ENCODE peak calls at places on chromosomes 5 and 9, in four cellular contexts. T is A549, F is K562, S is HepG2. I is an unnamed sample.
A peak's percentile ranks its signal among the peaks of the same experiment; 100 is the strongest.

GRCh38 chr9:133990366-133991210 is 1.5 kb downstream of the VAV2 start:
- DNase-seq in T (peak; percentile 46), S (peak; percentile 93), F (no peak), I (peak; percentile 29)

GRCh38 chr5:15034379-15034778 is 162.8 kb upstream of the ANKH start:
- DNase-seq in S (no peak), F (no peak), T (no peak), I (no peak)

GRCh38 chr9:124311283-124311682 is 53.5 kb downstream of the NEK6 start:
- DNase-seq in F (no peak), S (no peak), T (no peak), I (peak; percentile 53)

GRCh38 chr5:109701779-109702178 is 12.1 kb downstream of the MAN2A1 start:
- DNase-seq in S (no peak), F (peak; percentile 37), T (no peak), I (no peak)

GRCh38 chr5:94777163-94777885 is 158.9 kb downstream of the SLF1 start:
- DNase-seq in T (no peak), F (no peak), S (no peak), I (no peak)

GRCh38 chr9:91427873-91428272 is 4.2 kb upstream of the NFIL3 start:
- DNase-seq in T (no peak), F (no peak), S (peak; percentile 36), I (no peak)

GRCh38 chr9:123866497-123866896 is 63.4 kb downstream of the DENND1A start:
- DNase-seq in T (no peak), S (no peak), F (no peak), I (no peak)

GRCh38 chr5:109143001-109143400 is 266.8 kb downstream of the PJA2 start:
- DNase-seq in S (no peak), F (no peak), T (no peak), I (no peak)

GRCh38 chr5:154285661-154286408 is 95.3 kb downstream of the GALNT10 start:
- DNase-seq in S (peak; percentile 52), F (no peak), T (peak; percentile 50), I (no peak)

GRCh38 chr9:14251146-14252071 is 62.5 kb downstream of the NFIB start:
- DNase-seq in S (peak; percentile 50), T (peak; percentile 25), F (no peak), I (peak; percentile 27)

GRCh38 chr5:74555991-74556390 is 84.5 kb downstream of the ENC1 start:
- DNase-seq in S (no peak), F (no peak), T (no peak), I (no peak)

GRCh38 chr5:171593401-171593800 is 174.0 kb downstream of the FGF18 start:
- DNase-seq in F (no peak), S (no peak), T (no peak), I (no peak)

GRCh38 chr5:56711191-56711590 is 104.2 kb upstream of the MAP3K1 start:
- DNase-seq in F (no peak), T (no peak), S (no peak), I (no peak)

GRCh38 chr5:148376198-148376597 is 7.6 kb upstream of the FBXO38 start:
- DNase-seq in S (no peak), F (no peak), T (no peak), I (no peak)

GRCh38 chr9:129836342-129837007 is 1.2 kb downstream of the USP20 start:
- DNase-seq in T (peak; percentile 14), F (peak; percentile 43), S (no peak), I (peak; percentile 26)

GRCh38 chr9:3200331-3200774 is 325.4 kb downstream of the RFX3 start:
- DNase-seq in S (no peak), T (no peak), F (no peak), I (no peak)

GRCh38 chr5:176922817-176923216 is 23.7 kb upstream of the HK3 start:
- DNase-seq in F (no peak), S (no peak), T (no peak), I (no peak)

GRCh38 chr9:131959887-131960286 is 119.8 kb downstream of the MED27 start:
- DNase-seq in S (no peak), F (no peak), T (no peak), I (no peak)

GRCh38 chr9:74117731-74118130 is 379.4 kb upstream of the RORB start:
- DNase-seq in F (no peak), T (no peak), S (no peak), I (no peak)

GRCh38 chr5:156366536-156366935 is 39.6 kb downstream of the SGCD start:
- DNase-seq in S (no peak), F (no peak), T (no peak), I (no peak)

GRCh38 chr5:36692791-36693763 is 86.7 kb downstream of the SLC1A3 start:
- DNase-seq in F (peak; percentile 66), S (peak; percentile 36), T (peak; percentile 59), I (peak; percentile 87)

GRCh38 chr9:114003756-114004155 is 74.3 kb downstream of the AMBP start:
- DNase-seq in T (no peak), F (no peak), S (no peak), I (no peak)

GRCh38 chr5:102711525-102712240 is 43.4 kb upstream of the PAM start:
- DNase-seq in S (no peak), T (no peak), F (no peak), I (no peak)

GRCh38 chr9:127451681-127452480 is 571 bp downstream of the LRSAM1 start:
- DNase-seq in T (peak; percentile 79), F (peak; percentile 82), S (no peak), I (peak; percentile 41)

GRCh38 chr9:91809581-91810285 is 140.3 kb downstream of the ROR2 start:
- DNase-seq in S (no peak), F (no peak), T (no peak), I (no peak)

GRCh38 chr5:80346055-80346454 is 26.3 kb downstream of the SPZ1 start:
- DNase-seq in T (peak; percentile 28), S (peak; percentile 44), F (no peak), I (peak; percentile 37)

GRCh38 chr5:125198270-125198974 is 452.0 kb upstream of the ZNF608 start:
- DNase-seq in F (no peak), S (no peak), T (no peak), I (no peak)

GRCh38 chr5:14134086-14134485 is 9.1 kb upstream of the TRIO start:
- DNase-seq in S (no peak), F (no peak), T (no peak), I (no peak)

GRCh38 chr9:97768731-97769130 is 71.6 kb upstream of the XPA start:
- DNase-seq in F (no peak), S (no peak), T (no peak), I (no peak)

GRCh38 chr9:128203842-128204551 is 818 bp downstream of the DNM1 start:
- DNase-seq in S (no peak), T (peak; percentile 79), F (peak; percentile 90), I (peak; percentile 55)

GRCh38 chr5:176619203-176619568 is 9.2 kb upstream of the GPRIN1 start:
- DNase-seq in F (peak; percentile 99), S (peak; percentile 56), T (peak; percentile 84), I (peak; percentile 98)

GRCh38 chr5:39716532-39716971 is 291.8 kb upstream of the DAB2 start:
- DNase-seq in T (peak; percentile 20), S (peak; percentile 67), F (peak; percentile 11), I (peak; percentile 53)

GRCh38 chr9:23554691-23555090 is 271.3 kb downstream of the ELAVL2 start:
- DNase-seq in T (no peak), S (no peak), F (no peak), I (no peak)

GRCh38 chr5:14062178-14062577 is 81.0 kb upstream of the TRIO start:
- DNase-seq in T (no peak), F (no peak), S (no peak), I (no peak)

GRCh38 chr5:34674226-34674625 is 18.1 kb downstream of the RAI14 start:
- DNase-seq in F (no peak), S (no peak), T (no peak), I (no peak)

GRCh38 chr5:178780581-178781498 is 50.4 kb upstream of the ZNF354A start:
- DNase-seq in S (no peak), T (no peak), F (no peak), I (no peak)

GRCh38 chr5:178777557-178777956 is 47.1 kb upstream of the ZNF354A start:
- DNase-seq in F (no peak), S (no peak), T (no peak), I (no peak)

GRCh38 chr5:178774866-178775539 is 44.5 kb upstream of the ZNF354A start:
- DNase-seq in S (no peak), T (no peak), F (no peak), I (no peak)

GRCh38 chr5:178781936-178782335 is 51.5 kb upstream of the ZNF354A start:
- DNase-seq in S (no peak), T (no peak), F (no peak), I (no peak)

DNA sequence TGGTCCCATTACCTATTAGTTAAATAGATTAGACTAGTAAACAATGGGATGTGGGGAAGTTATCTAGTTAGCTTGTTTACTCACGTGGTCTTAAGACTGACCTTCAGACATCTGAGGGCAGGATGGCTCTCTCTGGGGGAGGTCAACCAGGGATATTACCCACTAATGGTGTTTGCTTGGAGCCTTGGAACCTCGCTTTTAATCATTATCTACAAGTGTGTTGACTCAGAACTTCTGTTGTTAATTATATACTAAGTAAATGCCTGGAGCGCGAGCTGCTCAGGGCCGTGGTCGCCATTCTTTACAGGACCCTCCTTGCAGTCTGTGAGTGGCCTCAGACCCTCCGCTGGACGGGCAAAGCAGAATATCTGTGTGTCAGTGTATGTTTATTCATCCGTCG is 48.5 kb upstream of the ZNF354A start:
- DNase-seq in T (no peak), F (no peak), S (peak; percentile 71), I (no peak)
- TF ChIP-seq HMGXB4 in T (no peak), F (no peak), S (no peak), I (no peak)

GRCh38 chr9:121739971-121740370 is 88.5 kb downstream of the DAB2IP start:
- DNase-seq in F (no peak), T (no peak), S (no peak), I (no peak)

GRCh38 chr9:121738969-121739368 is 87.5 kb downstream of the DAB2IP start:
- DNase-seq in T (no peak), F (no peak), S (peak; percentile 62), I (no peak)

GRCh38 chr9:121742923-121743322 is 91.5 kb downstream of the DAB2IP start:
- DNase-seq in S (no peak), T (no peak), F (no peak), I (no peak)

GRCh38 chr9:121743441-121744001 is 92.1 kb downstream of the DAB2IP start:
- DNase-seq in S (peak; percentile 85), T (peak; percentile 96), F (peak; percentile 59), I (peak; percentile 69)

GRCh38 chr9:121741198-121741918 is 89.9 kb downstream of the DAB2IP start:
- DNase-seq in T (no peak), S (no peak), F (no peak), I (no peak)
- TF ChIP-seq HMGXB4 in T (no peak), S (no peak), F (no peak), I (no peak)

DNA sequence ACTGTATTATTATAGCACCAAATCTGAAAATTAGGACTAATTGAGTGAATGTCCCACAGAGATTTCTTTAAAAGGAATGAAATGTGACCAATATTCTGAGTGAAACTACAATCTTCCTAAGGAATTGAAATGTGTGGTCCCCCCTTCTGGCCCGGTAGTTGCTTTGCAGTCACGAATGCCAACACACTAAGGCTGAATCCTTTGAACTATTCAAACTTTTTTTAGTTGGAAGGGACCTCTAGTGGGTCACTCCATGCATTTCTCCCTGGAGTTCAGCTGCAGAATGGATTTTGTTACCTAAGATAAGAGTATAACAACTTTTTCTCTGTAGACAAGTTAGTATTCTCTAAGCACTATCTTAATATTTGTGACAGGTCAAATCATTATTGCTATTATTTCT is 2.8 kb downstream of the CDH6 start:
- DNase-seq in T (no peak), S (peak; percentile 9), F (no peak), I (no peak)
- TF ChIP-seq HMGXB4 in T (no peak), S (no peak), F (no peak), I (no peak)

GRCh38 chr9:87557996-87558395 is 60.3 kb downstream of the DAPK1 start:
- DNase-seq in S (no peak), T (no peak), F (no peak), I (no peak)
- TF ChIP-seq HMGXB4 in S (no peak), T (no peak), F (no peak), I (no peak)

I was measured in WTC11.